ENCODE peak calls at places on chromosomes 4 and X, in eight cellular contexts. X is NCI-H1694; T is non-pigmented ciliary epithelial cell; F is glomerular endothelial cell; G is stimulated activated naive B cell treated with anti-CD40 and anti-IgM and Interleukin-4, amounts not matched to agents 10 μg/mL and 1 μg/mL and 100 μg/mL, for 72 hours; Y is ecto neural progenitor cell; A is stimulated activated CD8-positive, alpha-beta memory T cell treated with anti-CD3 and anti-CD28 coated beads, Interleukin-2, amount 100 ng/mL, for 1 hour; I is endodermal cell. L is an unnamed sample.

GRCh38 chr4:21726255-21726815 is 222.2 kb downstream of the KCNIP4 start:
- DNase-seq in I (no peak), X (no peak), G (no peak), Y (no peak), T (peak; percentile 13), F (no peak), A (no peak), L (no peak)

GRCh38 chr4:81504685-81505598 is 33.2 kb upstream of the RASGEF1B start:
- DNase-seq in I (no peak), F (no peak), T (no peak), X (no peak), G (peak; percentile 55), Y (no peak), A (peak; percentile 25), L (no peak)

GRCh38 chr4:7165874-7166201 is 26.5 kb upstream of the SORCS2 start:
- DNase-seq in I (peak; percentile 24), G (no peak), Y (peak; percentile 35), X (no peak), A (no peak), T (no peak), F (no peak), L (no peak)

GRCh38 chr4:84418032-84418709 is 80.9 kb downstream of the NKX6-1 start:
- DNase-seq in G (no peak), Y (peak; percentile 48), A (no peak), F (no peak), I (no peak), X (no peak), T (no peak), L (no peak)

GRCh38 chr4:164768516-164768915 is 14.6 kb downstream of the SMIM31 start:
- DNase-seq in F (no peak), G (no peak), I (no peak), Y (no peak), T (no peak), A (no peak), X (no peak), L (no peak)

GRCh38 chr4:121376097-121376496 is 4.7 kb downstream of the QRFPR start:
- DNase-seq in G (no peak), A (no peak), Y (no peak), T (no peak), I (no peak), F (no peak), X (no peak), L (no peak)

GRCh38 chr4:48329976-48330375 is 11.4 kb upstream of the SLAIN2 start:
- DNase-seq in G (no peak), A (no peak), I (no peak), Y (no peak), F (no peak), X (no peak), T (peak; percentile 85), L (peak; percentile 73)

GRCh38 chrX:72307646-72308051 is 1.9 kb upstream of the CITED1 start:
- DNase-seq in X (no peak), T (no peak), I (no peak), Y (no peak), F (no peak), G (no peak), A (no peak), L (no peak)

GRCh38 chr4:140069068-140069467 is 84.9 kb downstream of the MAML3 start:
- DNase-seq in G (no peak), Y (no peak), I (no peak), X (no peak), T (no peak), F (no peak), A (no peak), L (no peak)

GRCh38 chrX:115592997-115593734 is 32.2 kb downstream of the PLS3 start:
- DNase-seq in I (no peak), Y (no peak), F (no peak), G (no peak), T (no peak), A (no peak), X (no peak), L (no peak)

GRCh38 chrX:281166-281999 is at the start of gene PLCXD1:
- DNase-seq in T (no peak), F (no peak), Y (peak; percentile 87), A (no peak), G (no peak), I (peak; percentile 97), X (no peak), L (no peak)

GRCh38 chrX:86604620-86605019 is 456.4 kb downstream of the DACH2 start:
- DNase-seq in Y (no peak), X (no peak), A (no peak), I (no peak), T (no peak), G (no peak), F (no peak), L (no peak)

GRCh38 chrX:120485562-120486520 is 16.7 kb upstream of the LAMP2 start:
- DNase-seq in X (no peak), F (peak; percentile 62), I (peak; percentile 87), G (peak; percentile 36), Y (peak; percentile 66), A (no peak), T (peak; percentile 41), L (no peak)

GRCh38 chrX:154696328-154697045 is 43.1 kb upstream of the CTAG2 start:
- DNase-seq in I (no peak), A (no peak), Y (no peak), X (no peak), G (no peak), T (no peak), F (no peak), L (no peak)

GRCh38 chr4:105436414-105436813 is 37.4 kb downstream of the PPA2 start:
- DNase-seq in G (no peak), T (no peak), Y (no peak), I (no peak), X (no peak), A (no peak), F (no peak), L (no peak)

GRCh38 chr4:73759357-73759756 is 19.0 kb downstream of the CXCL8 start:
- DNase-seq in Y (no peak), G (no peak), X (no peak), T (no peak), F (no peak), I (no peak), A (no peak), L (no peak)

GRCh38 chr4:167031534-167032156 is 202.6 kb downstream of the SPOCK3 start:
- DNase-seq in I (no peak), Y (no peak), G (no peak), F (no peak), X (no peak), A (no peak), T (peak; percentile 14), L (no peak)

GRCh38 chr4:109215511-109215910 is 86.9 kb downstream of the COL25A1 start:
- DNase-seq in F (no peak), T (no peak), A (no peak), Y (no peak), X (no peak), G (no peak), I (no peak), L (no peak)

GRCh38 chr4:53376900-53377299 is 541 bp upstream of the FIP1L1 start:
- DNase-seq in Y (no peak), A (no peak), G (no peak), X (no peak), I (no peak), F (no peak), T (no peak), L (no peak)

GRCh38 chrX:141733371-141733770 is 34.8 kb upstream of the SPANXD start:
- DNase-seq in F (no peak), Y (no peak), X (no peak), A (no peak), I (no peak), G (no peak), T (no peak), L (no peak)

GRCh38 chr4:71635094-71635493 is 148.8 kb downstream of the GC start:
- DNase-seq in Y (no peak), T (no peak), X (no peak), F (no peak), G (no peak), A (no peak), I (no peak), L (no peak)

GRCh38 chrX:15601932-15602331 is 1.2 kb upstream of the ACE2 start:
- DNase-seq in F (no peak), G (no peak), I (no peak), Y (no peak), X (no peak), A (no peak), T (no peak), L (no peak)

GRCh38 chr4:10047967-10048366 is 26.7 kb upstream of the SLC2A9 start:
- DNase-seq in G (no peak), A (no peak), T (no peak), X (no peak), F (no peak), I (no peak), Y (no peak), L (no peak)